ENCODE peak calls at places on chromosomes 13 and 19, in eight cellular contexts. E, B, M, N, A, I, U and S are unnamed samples.

GRCh38 chr19:3694361-3695123 is 5.7 kb downstream of the PIP5K1C start:
- DNase-seq in U (no peak), I (no peak), N (no peak), B (no peak), M (no peak), A (peak), E (no peak), S (no peak)

GRCh38 chr19:14023404-14024235 is 4.3 kb upstream of the RLN3 start:
- DNase-seq in A (peak), U (no peak), M (peak), B (no peak), E (peak), I (peak), N (peak), S (peak)

GRCh38 chr19:49069026-49069425 is 3.5 kb downstream of the KCNA7 start:
- DNase-seq in B (no peak), E (no peak), M (no peak), I (no peak), U (no peak), A (no peak), N (no peak), S (no peak)

GRCh38 chr19:30781519-30781918 is 409.3 kb downstream of the ZNF536 start:
- DNase-seq in N (no peak), E (no peak), I (no peak), A (no peak), M (no peak), B (no peak), U (no peak), S (no peak)

GRCh38 chr13:76161143-76161542 is 525.0 kb downstream of the LMO7 start:
- DNase-seq in N (no peak), I (no peak), U (peak), B (no peak), M (no peak), A (peak), E (peak), S (no peak)

GRCh38 chr13:36758345-36758744 is 60.7 kb upstream of the RFXAP start:
- DNase-seq in U (no peak), I (peak), E (no peak), B (no peak), M (no peak), N (no peak), A (no peak), S (no peak)

GRCh38 chr19:15198006-15198356 is 2.8 kb downstream of the NOTCH3 start:
- DNase-seq in B (no peak), A (peak), U (no peak), N (no peak), M (no peak), I (peak), E (no peak), S (no peak)

GRCh38 chr19:8302734-8303133 is 5.4 kb downstream of the CD320 start:
- DNase-seq in A (no peak), U (no peak), M (no peak), B (no peak), E (no peak), I (no peak), N (no peak), S (no peak)

GRCh38 chr19:43784251-43784980 is 3.6 kb upstream of the KCNN4 start:
- DNase-seq in A (peak), M (no peak), B (peak), E (no peak), I (peak), N (no peak), U (peak), S (peak)

GRCh38 chr13:23349127-23349897 is 84.2 kb downstream of the SACS start:
- DNase-seq in A (no peak), N (no peak), B (no peak), U (peak), I (no peak), M (no peak), E (no peak), S (no peak)

GRCh38 chr19:36081894-36082293 is 27.2 kb downstream of the WDR62 start:
- DNase-seq in B (no peak), A (no peak), M (no peak), N (no peak), E (no peak), U (no peak), I (no peak), S (no peak)

DNA sequence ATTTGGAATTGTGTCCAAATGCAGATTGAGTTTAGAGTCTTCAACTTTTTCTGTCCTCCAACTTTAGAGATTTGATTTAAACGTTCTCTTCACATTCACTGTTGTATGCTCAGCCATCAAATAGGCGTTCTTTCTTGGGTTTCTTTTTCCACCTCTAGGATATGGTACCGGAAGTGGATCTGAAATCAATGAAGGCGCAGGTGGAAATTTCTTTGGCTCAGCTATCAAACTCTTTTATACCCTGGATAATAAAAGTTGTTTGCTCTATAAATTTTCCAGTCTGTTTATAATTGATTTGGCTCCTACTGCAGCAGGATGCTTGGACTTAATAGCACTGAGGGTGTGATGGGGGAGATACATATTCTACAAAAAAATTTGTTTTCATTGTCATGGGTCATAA is 1.6 kb downstream of the COG3 start:
- DNase-seq in M (no peak), E (no peak), U (no peak), A (no peak), I (no peak), N (no peak), B (no peak), S (no peak)
- H3K4me3 ChIP-seq in M (peak), E (peak), U (peak), A (no peak), I (peak), N (peak), B (no peak), S (no peak)

DNA sequence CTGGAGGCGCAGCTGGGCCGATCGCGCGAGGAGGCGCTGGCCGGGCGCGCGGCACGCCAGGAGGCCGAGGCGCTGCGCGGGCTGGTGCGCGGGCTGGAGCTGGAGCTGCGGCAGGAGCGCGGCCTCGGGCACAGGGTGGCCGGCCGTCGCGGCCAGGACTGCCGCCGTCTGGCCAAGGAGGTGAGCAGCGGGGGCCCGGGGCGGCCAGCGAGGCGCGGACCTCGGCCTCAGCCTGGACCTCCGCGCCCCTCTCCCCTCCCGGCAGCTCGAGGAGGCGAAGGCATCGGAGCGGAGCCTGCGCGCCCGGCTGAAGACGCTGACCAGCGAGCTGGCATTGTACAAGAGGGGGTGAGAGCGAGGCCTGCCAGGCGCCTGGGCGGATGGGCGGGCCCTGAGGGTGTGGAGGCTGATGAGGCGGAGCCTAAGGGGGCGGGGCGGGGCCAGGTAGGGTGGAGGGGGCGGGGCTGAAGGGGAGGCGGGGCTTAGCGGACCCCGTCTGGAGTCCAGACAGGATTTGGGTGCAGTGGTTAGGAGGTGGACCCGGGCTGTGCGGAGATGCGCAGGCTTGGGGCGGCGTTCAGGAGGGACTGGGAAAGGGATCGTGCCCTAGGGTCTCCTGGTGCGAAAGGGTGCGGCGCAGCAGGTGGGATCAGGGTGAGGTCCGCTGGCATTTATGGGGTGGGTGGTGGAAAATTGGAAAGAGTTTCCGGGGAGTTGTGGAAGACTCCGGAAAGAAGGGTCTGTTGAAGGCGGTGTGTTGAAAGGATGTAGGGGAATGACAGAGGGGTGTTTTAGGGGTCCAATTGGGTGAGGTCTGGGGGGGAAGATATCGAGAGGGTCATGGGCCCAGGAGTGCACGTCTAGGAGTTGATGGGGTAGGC is 7.5 kb downstream of the PGLYRP1 start:
- DNase-seq in N (peak), E (peak), M (no peak), I (peak), A (peak), U (no peak), B (peak), S (peak)
- H3K4me3 ChIP-seq in N (peak), E (peak), M (no peak), I (peak), A (peak), U (peak), B (no peak), S (peak)

DNA sequence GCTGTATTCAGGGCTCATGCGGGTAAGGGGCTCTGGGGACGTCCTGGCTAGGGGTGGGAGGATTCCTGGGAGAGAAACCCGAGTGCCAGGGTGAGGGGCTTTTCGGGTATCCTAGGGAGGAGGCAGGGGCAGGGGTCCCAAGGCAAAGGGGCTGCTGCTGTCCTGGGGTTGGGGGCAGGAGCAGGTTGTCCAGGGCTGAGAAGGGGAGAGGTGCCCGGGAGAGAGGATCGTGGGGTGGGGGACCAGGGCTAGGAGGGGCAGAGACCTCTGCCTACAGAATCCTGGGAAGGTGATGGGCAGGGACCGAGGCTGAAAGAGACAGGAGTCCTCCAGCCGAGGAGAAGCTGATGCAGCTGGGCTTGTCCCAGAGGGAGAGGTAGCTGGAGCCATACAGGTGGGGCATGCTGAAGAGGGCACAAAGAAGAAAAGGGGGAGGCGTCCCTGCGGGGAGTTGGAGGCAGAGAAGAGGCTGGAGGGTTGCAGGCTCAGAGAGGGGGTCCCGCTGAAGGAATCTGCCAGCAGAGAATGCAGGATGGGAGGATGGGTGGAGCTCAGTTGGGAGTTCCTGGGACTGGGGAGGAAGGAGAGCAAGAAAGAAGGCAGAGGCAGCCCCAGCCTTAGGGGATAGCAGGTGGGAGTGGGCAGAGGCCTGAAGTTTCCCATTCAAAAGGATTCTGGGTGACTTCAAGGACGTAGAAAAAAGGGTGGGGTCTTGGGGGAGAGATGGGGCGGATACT is 569 bp downstream of the CYP2S1 start:
- DNase-seq in I (no peak), U (no peak), E (no peak), N (peak), A (no peak), B (no peak), M (no peak), S (no peak)
- H3K4me3 ChIP-seq in I (peak), U (peak), E (peak), N (peak), A (no peak), B (no peak), M (peak), S (no peak)

GRCh38 chr19:575527-576506 is 3.4 kb downstream of the BSG start:
- DNase-seq in A (peak), B (no peak), I (no peak), U (no peak), E (peak), M (no peak), N (no peak), S (no peak)
- H3K4me3 ChIP-seq in A (peak), B (peak), I (peak), U (peak), E (peak), M (peak), N (peak), S (no peak)

DNA sequence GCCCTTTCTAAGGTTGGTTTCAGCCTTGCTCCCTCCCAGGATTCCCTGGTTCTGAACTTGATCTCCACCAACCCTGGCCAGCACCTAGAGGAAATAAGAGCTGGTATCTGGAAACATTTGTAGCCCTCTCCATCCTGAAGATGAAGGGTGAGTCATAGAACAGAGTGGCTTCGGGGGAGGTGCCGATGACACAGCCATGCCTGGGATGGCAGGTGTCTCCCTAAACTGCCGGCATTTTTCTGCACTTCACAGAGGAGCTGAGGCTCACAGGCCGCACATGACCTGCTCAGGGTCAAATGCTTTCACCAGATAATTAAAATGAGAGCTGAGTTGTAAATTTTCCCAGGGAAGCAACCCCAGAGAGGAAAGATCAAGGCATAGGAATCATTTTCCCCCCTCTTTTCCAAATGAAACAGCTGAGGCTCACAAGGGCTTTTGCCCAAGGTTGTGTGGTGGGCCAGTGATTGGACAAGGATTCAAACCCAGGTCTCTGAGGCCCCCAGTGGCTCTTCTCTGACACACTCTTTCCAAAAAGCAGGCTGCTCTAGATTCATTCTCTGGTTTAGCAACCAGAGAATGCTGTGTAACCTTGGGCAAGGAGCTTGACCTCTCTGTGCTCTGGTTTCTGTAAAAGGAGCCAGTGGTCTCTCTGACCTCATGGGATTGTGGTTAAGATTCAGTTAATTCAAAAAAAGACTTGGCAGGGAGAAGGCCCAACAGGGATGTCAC is 1.2 kb upstream of the SLC25A42 start:
- DNase-seq in M (no peak), E (no peak), B (peak), N (no peak), U (no peak), I (no peak), A (no peak), S (no peak)
- H3K4me3 ChIP-seq in M (peak), E (peak), B (peak), N (peak), U (peak), I (peak), A (peak), S (peak)

GRCh38 chr19:42323852-42324654 is 1.4 kb upstream of the MEGF8 start:
- DNase-seq in M (no peak), N (peak), B (no peak), E (no peak), U (no peak), A (peak), I (no peak), S (no peak)
- H3K4me3 ChIP-seq in M (no peak), N (peak), B (peak), E (peak), U (no peak), A (peak), I (peak), S (no peak)

DNA sequence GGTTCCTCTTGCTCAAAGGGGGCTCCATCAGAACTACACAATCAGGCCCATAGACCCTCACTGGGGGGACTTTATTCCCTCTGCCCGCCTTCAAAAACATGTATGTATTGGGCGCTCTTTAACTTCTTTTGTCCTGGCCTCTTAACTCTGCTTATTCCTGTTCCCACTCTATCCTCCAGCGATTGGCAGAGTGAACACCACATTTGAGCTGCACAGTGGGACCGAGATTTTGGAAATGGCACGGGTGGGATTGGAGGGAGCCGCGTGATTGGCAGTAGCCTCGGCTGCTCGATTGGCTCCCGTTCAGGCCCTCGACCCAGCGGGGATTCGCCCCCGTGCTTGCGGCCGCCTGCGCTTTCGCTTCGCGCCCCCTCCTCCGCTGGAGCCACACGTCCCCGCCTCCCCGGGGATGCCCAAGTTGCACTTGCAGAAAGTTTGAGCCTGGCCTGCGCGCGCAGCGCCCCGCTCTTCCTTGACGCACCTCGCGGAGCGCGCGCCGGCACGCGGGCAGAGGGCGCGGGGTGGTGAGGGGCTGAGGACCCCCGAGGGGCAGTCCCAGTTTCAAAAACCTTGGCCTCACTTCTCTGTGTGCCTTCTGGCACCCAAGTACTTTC is at the start of gene ZIC5:
- DNase-seq in U (no peak), B (no peak), N (peak), A (no peak), I (peak), M (no peak), E (no peak), S (peak)
- H3K4me3 ChIP-seq in U (no peak), B (no peak), N (peak), A (peak), I (peak), M (peak), E (peak), S (peak)

GRCh38 chr19:18659281-18660050 is 22.6 kb downstream of the KLHL26 start:
- DNase-seq in A (peak), B (no peak), U (no peak), I (no peak), N (no peak), E (peak), M (peak), S (no peak)
- H3K4me3 ChIP-seq in A (no peak), B (no peak), U (no peak), I (no peak), N (no peak), E (peak), M (no peak), S (no peak)

DNA sequence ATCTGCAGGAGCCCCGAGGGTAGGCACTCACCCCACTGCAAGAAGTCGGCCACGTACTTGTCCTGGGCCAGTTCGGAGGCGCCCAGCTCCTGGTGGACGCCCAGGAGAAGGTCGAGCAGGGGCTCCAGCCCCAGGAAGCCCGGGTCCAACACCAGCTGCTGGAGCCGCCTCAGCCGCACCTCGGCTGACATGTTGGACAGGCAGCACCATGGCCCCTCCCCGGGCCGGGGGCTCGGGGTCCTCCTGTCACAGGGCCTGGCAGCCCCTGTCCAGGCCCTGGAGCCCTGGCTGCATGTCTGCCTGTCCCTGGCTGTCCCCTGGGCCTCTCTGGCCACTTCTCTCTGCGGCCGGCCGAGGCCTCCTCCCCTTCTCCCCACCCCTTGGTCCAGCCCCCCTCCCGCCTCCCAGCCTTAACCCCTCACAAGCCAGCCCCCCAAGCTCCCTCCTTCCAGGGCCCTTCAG is at the start of gene DMPK:
- DNase-seq in U (no peak), A (peak), M (no peak), I (no peak), E (peak), B (no peak), N (no peak), S (peak)
- H3K4me3 ChIP-seq in U (peak), A (peak), M (no peak), I (peak), E (peak), B (no peak), N (no peak), S (peak)

DNA sequence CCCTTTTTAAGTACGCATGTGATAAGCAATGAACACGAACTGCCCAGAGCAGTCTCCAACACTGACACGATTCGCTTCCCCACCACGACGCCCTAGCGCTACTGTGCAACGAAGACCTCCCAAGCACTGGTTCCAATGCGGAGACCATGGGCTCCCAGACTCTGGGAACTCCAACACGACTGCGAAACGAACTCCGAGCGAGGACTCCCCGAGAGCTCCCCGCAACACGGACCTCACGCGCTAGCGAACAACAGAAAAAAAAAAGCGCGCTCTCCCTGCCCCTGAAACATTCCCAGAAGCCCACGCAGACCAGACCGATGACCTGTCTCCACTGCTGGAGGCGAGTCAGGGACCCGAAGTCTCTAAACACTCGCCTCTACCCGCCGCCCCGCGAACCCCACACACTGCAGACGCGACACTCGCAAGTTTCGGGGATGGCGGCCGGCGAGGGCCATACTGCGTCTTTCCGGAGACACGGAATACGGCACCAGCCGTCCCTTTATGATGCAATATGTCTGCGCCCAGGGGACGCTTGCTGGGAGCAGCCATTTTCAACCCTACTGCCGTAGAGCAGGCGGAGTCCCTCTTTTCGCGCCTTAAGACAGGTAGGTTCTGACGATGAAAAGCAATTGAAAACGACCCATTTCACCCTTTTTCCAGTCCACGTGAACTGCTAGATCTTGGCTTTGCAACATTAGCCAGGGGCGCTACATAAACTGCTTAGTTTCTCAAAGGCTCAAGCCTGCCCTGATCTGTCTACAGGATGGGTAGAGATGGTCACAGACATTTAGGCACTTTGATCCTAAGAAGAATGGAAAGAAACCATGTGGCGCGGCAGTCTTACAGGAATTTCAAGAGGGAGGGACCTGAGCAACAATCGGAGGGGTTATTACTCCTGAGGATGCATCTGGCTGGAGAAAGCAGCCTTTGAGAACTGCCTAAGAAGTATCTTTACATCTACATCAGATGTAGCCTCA is at the start of gene ZNF577:
- DNase-seq in E (peak), M (no peak), N (peak), I (peak), U (peak), B (no peak), A (peak), S (peak)
- H3K4me3 ChIP-seq in E (peak), M (no peak), N (peak), I (peak), U (peak), B (no peak), A (peak), S (peak)